ENCODE peak calls at places on chromosomes 6 and 20, in four cellular contexts. D, B, J and E are unnamed samples.

GRCh38 chr6:148203970-148204369 is 138.7 kb upstream of the SASH1 start:
- DNase-seq in B (peak), J (no peak), D (no peak), E (peak)

GRCh38 chr6:21752054-21752811 is 158.7 kb downstream of the SOX4 start:
- DNase-seq in D (no peak), J (peak), B (no peak), E (no peak)

GRCh38 chr20:32982617-32983458 is 21.4 kb downstream of the SUN5 start:
- DNase-seq in J (no peak), B (no peak), D (no peak), E (no peak)

GRCh38 chr6:164741938-164742451 is 567.4 kb downstream of the C6orf118 start:
- DNase-seq in J (no peak), D (no peak), B (no peak), E (no peak)

GRCh38 chr20:4371623-4372246 is 350.0 kb upstream of the PRND start:
- DNase-seq in J (no peak), D (no peak), B (no peak), E (no peak)

GRCh38 chr20:57717797-57718196 is 8.0 kb upstream of the PMEPA1 start:
- DNase-seq in J (no peak), B (no peak), D (no peak), E (no peak)

GRCh38 chr20:3400260-3401155 is 7.0 kb downstream of the DNAAF9 start:
- DNase-seq in J (no peak), B (no peak), D (no peak), E (no peak)

GRCh38 chr20:32678948-32679347 is 5.2 kb upstream of the C20orf203 start:
- DNase-seq in D (no peak), J (no peak), B (peak), E (no peak)

GRCh38 chr20:61186771-61187170 is 65.3 kb upstream of the CDH4 start:
- DNase-seq in D (no peak), J (no peak), B (peak), E (no peak)

GRCh38 chr6:149733321-149733720 is 13.0 kb downstream of the NUP43 start:
- DNase-seq in D (no peak), J (no peak), B (no peak), E (no peak)

GRCh38 chr6:170445487-170445886 is 107.6 kb downstream of the PSMB1 start:
- DNase-seq in D (no peak), B (no peak), J (no peak), E (no peak)

GRCh38 chr6:94680672-94681212 is 896.6 kb upstream of the MANEA start:
- DNase-seq in J (no peak), B (no peak), D (no peak), E (no peak)

DNA sequence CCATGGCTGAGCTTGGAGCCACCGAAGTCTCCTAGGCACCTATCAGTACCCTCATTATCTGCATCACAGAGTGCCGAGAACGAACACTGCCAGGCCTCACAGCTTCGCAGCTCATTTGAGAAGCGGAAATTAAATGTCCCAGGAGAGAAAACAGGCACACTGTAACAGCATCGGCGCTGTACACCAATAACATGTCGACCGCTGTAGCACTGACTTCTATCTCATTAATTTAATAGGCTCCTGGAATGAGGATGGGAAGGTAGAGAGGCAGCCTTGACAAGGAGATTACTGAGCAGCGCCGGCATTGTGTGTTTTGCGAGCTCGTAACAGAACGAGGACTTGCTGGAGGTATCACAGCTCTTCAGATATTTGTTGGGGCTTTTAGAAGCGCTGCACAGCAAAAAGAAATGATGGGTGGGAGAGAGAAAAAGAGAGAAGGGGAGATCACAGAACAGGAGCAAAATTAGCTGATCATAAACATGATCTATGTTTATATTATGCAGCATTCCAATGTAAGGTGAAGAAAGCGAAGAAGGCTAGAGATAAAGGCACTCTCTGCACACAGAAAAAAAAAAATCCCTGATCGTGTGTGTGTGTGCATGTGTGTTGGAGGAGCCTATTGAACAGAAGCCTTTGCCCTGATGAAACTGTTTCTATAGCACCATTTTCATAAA is 29.2 kb downstream of the ID4 start:
- DNase-seq in J (no peak), D (no peak), B (no peak), E (no peak)
- TF ChIP-seq FOS in J (no peak), D (no peak), B (no peak), E (no peak)

GRCh38 chr6:151652338-151652737 is 155.1 kb upstream of the ESR1 start:
- DNase-seq in D (no peak), J (no peak), B (no peak), E (no peak)
- TF ChIP-seq FOS in D (no peak), J (no peak), B (no peak), E (no peak)

GRCh38 chr6:125197795-125198269 is 44.3 kb downstream of the TPD52L1 start:
- DNase-seq in J (peak), B (peak), D (no peak), E (no peak)
- TF ChIP-seq FOS in J (peak), B (no peak), D (no peak), E (no peak)

GRCh38 chr6:157241411-157241979 is 81.8 kb downstream of the TMEM242 start:
- DNase-seq in D (no peak), B (no peak), J (no peak), E (no peak)

GRCh38 chr6:157239671-157240058 is 83.7 kb downstream of the TMEM242 start:
- DNase-seq in B (no peak), J (no peak), D (no peak), E (no peak)

GRCh38 chr6:157240059-157240959 is 83.0 kb downstream of the TMEM242 start:
- DNase-seq in B (peak), D (peak), J (no peak), E (no peak)

GRCh38 chr6:157239148-157239547 is 84.2 kb downstream of the TMEM242 start:
- DNase-seq in J (no peak), B (no peak), D (no peak), E (no peak)

GRCh38 chr6:157240960-157241311 is 82.4 kb downstream of the TMEM242 start:
- DNase-seq in J (no peak), B (no peak), D (no peak), E (no peak)
- TF ChIP-seq FOS in J (no peak), B (no peak), D (no peak), E (no peak)

DNA sequence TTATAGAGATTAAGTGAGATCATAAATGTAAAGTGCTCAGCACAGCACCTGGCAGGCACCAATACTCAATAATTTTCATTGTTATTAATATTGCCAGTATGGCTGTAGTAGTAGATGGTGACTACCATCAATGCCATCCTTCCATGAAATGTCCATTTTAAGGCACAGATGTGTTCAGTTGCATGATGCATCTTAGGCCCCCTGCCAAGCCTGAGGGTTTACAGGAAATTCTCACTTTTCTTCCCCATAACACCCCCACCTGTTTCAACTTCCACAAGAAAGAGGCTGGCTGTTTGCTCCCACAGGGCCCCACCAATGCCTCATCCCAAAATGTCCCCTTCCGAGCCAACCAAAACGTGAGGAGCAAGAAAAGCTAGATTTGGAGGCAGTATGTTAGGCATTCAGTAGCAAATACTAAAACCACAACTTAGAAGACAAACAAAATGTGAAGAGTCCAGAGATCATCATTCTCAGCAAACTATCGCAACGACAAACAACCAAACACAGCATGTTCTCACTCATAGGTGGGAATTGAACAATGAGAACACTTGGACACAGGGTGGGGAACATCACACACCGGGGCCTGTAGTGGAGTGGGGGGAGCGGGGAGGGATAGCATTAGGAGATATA is 110.6 kb upstream of the NHSL1 start:
- DNase-seq in B (peak), D (no peak), J (no peak), E (no peak)
- TF ChIP-seq FOS in B (no peak), D (no peak), J (no peak), E (no peak)

GRCh38 chr6:133894795-133895401 is 6.0 kb downstream of the TCF21 start:
- DNase-seq in D (no peak), B (peak), J (no peak), E (no peak)
- TF ChIP-seq FOS in D (no peak), B (no peak), J (no peak), E (no peak)

DNA sequence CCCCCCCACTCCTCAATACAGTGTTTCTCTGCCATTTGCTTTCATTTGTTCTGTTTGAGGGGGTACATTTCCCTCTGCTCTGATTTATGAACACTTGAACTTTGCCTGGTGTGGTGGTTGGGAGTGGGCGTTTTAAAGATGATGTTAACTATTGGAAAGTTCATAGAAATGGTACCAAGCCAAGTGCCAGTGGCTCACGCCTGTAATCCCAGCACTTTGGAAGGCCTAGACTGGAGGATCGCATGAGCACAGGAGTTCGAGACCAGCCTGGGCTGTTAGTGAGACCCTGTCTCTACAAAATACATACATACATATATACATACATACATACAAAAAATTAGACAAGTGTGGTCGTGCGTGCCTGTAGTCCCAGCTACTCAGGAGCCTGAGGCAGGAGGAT is 1.1 kb downstream of the RAB32 start:
- DNase-seq in D (no peak), J (peak), B (peak), E (no peak)
- TF ChIP-seq FOS in D (no peak), J (no peak), B (no peak), E (no peak)

GRCh38 chr6:78593898-78594666 is 273.3 kb upstream of the IRAK1BP1 start:
- DNase-seq in D (no peak), B (peak), J (no peak), E (no peak)
- TF ChIP-seq FOS in D (no peak), B (no peak), J (no peak), E (no peak)

DNA sequence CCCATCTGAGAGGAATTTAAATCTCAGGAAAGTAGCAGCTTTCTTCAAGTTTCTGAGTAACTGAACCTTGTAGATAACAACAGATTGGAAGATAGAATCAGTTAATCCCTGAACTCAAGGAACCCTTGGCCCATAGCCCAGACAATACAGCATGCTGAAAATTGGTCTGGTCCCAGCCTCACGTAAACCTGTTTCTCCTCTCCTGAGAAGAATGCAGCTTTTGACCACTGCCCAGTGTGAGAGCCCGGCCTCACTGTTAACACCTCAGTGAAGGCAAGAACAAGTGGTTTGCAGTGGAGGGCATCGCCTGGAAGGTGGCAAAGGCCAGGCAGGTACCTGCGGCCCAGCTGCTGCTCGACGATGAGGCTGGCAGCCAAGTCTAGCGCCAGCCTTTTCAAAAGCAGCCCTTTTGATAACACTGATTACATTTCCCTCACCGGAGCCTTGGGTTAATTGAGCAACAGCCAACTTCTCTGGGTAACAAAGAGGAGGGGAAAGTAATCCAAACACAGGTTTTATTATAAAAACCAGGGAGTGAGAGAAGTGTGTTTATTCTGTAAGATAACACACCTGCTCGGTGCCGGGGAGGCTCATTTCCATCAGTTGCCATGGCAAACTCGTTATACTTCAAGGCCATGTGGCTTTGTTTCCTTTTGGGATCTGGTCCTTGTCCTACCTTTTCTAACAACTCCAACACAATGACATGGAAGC is 54.0 kb downstream of the TRAF3IP2 start:
- DNase-seq in D (peak), J (peak), B (no peak), E (no peak)
- TF ChIP-seq FOS in D (no peak), J (no peak), B (no peak), E (no peak)

DNA sequence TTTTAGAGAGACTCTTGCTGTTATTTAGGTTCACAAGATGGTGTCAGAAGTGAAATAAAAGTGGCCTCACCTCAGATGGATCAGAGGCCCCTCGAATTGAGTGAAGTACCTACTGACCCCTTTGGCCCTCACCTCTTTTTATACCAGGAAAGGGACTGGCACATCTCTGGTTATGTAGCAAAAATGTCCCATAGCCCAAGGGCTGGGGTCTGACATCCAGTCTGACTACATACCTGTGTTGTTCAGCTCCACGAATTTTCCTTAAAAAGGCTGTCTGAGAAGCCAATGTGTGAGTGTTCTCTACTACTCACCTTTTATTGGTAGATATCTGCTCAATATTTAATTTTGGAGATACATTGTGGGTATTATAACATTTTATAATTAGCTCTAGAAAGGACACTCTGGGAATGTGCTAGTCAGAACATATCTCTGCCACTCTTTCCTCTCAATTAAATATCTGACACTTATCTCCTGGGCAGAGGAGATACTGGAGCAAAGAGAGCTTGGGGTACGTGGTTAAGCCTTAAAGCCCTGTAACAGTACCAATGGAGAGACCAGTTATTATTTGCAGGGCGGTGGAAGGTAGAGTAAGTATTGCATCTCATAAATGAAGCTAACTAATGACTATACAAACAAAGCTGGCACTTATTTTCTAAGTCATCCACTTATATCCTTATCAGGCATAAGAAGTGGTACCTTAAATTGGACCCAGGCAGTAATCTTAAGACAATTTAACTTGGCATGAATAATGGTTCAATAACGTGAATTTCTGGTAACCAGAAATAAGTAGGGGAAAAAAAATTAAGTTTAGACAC is 20.0 kb upstream of the IL22RA2 start:
- DNase-seq in B (no peak), D (no peak), J (no peak), E (no peak)
- TF ChIP-seq FOS in B (no peak), D (no peak), J (no peak), E (no peak)